ENCODE peak calls at places on chromosomes 2 and 18, in nine cellular contexts. One of them, this sample, is unnamed.

GRCh38 chr2:174059178-174059874 is 94.2 kb upstream of the SP3 start:
- DNase-seq in prostate gland: no peak
- DNase-seq in psoas muscle: no peak
- DNase-seq in HCT116: no peak
- DNase-seq in pancreas: no peak
- DNase-seq in fibroblast of lung: peak; percentile 77
- DNase-seq in tibial artery: no peak
- DNase-seq in IMR-90: peak; percentile 93
- DNase-seq in right lobe of liver: no peak
- DNase-seq in this sample: no peak

GRCh38 chr2:26740890-26741302 is 23.2 kb upstream of the SLC35F6 start:
- DNase-seq in fibroblast of lung: no peak
- DNase-seq in psoas muscle: no peak
- DNase-seq in HCT116: no peak
- DNase-seq in tibial artery: no peak
- DNase-seq in IMR-90: peak; percentile 22
- DNase-seq in prostate gland: peak; percentile 41
- DNase-seq in right lobe of liver: no peak
- DNase-seq in pancreas: no peak
- DNase-seq in this sample: no peak

GRCh38 chr18:54392621-54393023 is 34.9 kb downstream of the C18orf54 start:
- DNase-seq in pancreas: no peak
- DNase-seq in fibroblast of lung: peak; percentile 54
- DNase-seq in right lobe of liver: no peak
- DNase-seq in tibial artery: no peak
- DNase-seq in IMR-90: peak; percentile 63
- DNase-seq in prostate gland: no peak
- DNase-seq in psoas muscle: no peak
- DNase-seq in HCT116: peak; percentile 68
- DNase-seq in this sample: no peak

GRCh38 chr2:141482697-141483096 is 648.1 kb downstream of the LRP1B start:
- DNase-seq in tibial artery: no peak
- DNase-seq in HCT116: no peak
- DNase-seq in prostate gland: no peak
- DNase-seq in right lobe of liver: no peak
- DNase-seq in pancreas: no peak
- DNase-seq in fibroblast of lung: no peak
- DNase-seq in IMR-90: no peak
- DNase-seq in psoas muscle: no peak
- DNase-seq in this sample: no peak

GRCh38 chr2:133077259-133077822 is 407.3 kb upstream of the LYPD1 start:
- DNase-seq in psoas muscle: no peak
- DNase-seq in IMR-90: peak; percentile 58
- DNase-seq in tibial artery: no peak
- DNase-seq in fibroblast of lung: no peak
- DNase-seq in pancreas: no peak
- DNase-seq in prostate gland: no peak
- DNase-seq in right lobe of liver: no peak
- DNase-seq in HCT116: no peak
- DNase-seq in this sample: no peak

GRCh38 chr2:234963785-234964615 is 12.2 kb downstream of the SH3BP4 start:
- DNase-seq in HCT116: peak; percentile 38
- DNase-seq in pancreas: no peak
- DNase-seq in fibroblast of lung: peak; percentile 97
- DNase-seq in prostate gland: peak; percentile 80
- DNase-seq in tibial artery: peak; percentile 62
- DNase-seq in right lobe of liver: no peak
- DNase-seq in psoas muscle: peak; percentile 54
- DNase-seq in IMR-90: peak; percentile 74
- DNase-seq in this sample: no peak

GRCh38 chr18:21110667-21111350 is 804 bp downstream of the ROCK1 start:
- DNase-seq in IMR-90: peak; percentile 46
- DNase-seq in right lobe of liver: peak; percentile 75
- DNase-seq in tibial artery: peak; percentile 69
- DNase-seq in pancreas: peak; percentile 49
- DNase-seq in prostate gland: peak; percentile 31
- DNase-seq in psoas muscle: peak; percentile 30
- DNase-seq in HCT116: no peak
- DNase-seq in fibroblast of lung: peak; percentile 54
- DNase-seq in this sample: no peak

GRCh38 chr18:31280502-31280901 is 37.5 kb upstream of the DSG1 start:
- DNase-seq in right lobe of liver: no peak
- DNase-seq in pancreas: no peak
- DNase-seq in tibial artery: no peak
- DNase-seq in HCT116: no peak
- DNase-seq in fibroblast of lung: no peak
- DNase-seq in IMR-90: no peak
- DNase-seq in prostate gland: no peak
- DNase-seq in psoas muscle: no peak
- DNase-seq in this sample: no peak

GRCh38 chr2:28658369-28658768 is 93.3 kb upstream of the PPP1CB start:
- DNase-seq in fibroblast of lung: peak; percentile 82
- DNase-seq in prostate gland: no peak
- DNase-seq in HCT116: no peak
- DNase-seq in IMR-90: peak; percentile 86
- DNase-seq in pancreas: no peak
- DNase-seq in tibial artery: no peak
- DNase-seq in right lobe of liver: no peak
- DNase-seq in psoas muscle: no peak
- DNase-seq in this sample: no peak

GRCh38 chr2:88517759-88518201 is 65.3 kb upstream of the FOXI3 start:
- DNase-seq in HCT116: no peak
- DNase-seq in psoas muscle: no peak
- DNase-seq in right lobe of liver: no peak
- DNase-seq in pancreas: no peak
- DNase-seq in fibroblast of lung: no peak
- DNase-seq in tibial artery: no peak
- DNase-seq in IMR-90: no peak
- DNase-seq in prostate gland: no peak
- DNase-seq in this sample: no peak

GRCh38 chr2:241217320-241218031 is 29.0 kb downstream of the ANO7 start:
- DNase-seq in tibial artery: peak; percentile 79
- DNase-seq in prostate gland: peak; percentile 67
- DNase-seq in pancreas: peak; percentile 64
- DNase-seq in psoas muscle: peak; percentile 74
- DNase-seq in HCT116: no peak
- DNase-seq in right lobe of liver: peak; percentile 83
- DNase-seq in fibroblast of lung: peak; percentile 79
- DNase-seq in IMR-90: peak; percentile 72
- DNase-seq in this sample: peak; percentile 53

GRCh38 chr2:72613931-72614330 is 211.9 kb downstream of the EXOC6B start:
- DNase-seq in fibroblast of lung: no peak
- DNase-seq in IMR-90: no peak
- DNase-seq in HCT116: no peak
- DNase-seq in tibial artery: no peak
- DNase-seq in right lobe of liver: no peak
- DNase-seq in pancreas: no peak
- DNase-seq in psoas muscle: no peak
- DNase-seq in prostate gland: no peak
- DNase-seq in this sample: no peak
- TF ChIP-seq CTCF in fibroblast of lung: no peak
- TF ChIP-seq CTCF in IMR-90: no peak
- TF ChIP-seq CTCF in HCT116: no peak
- TF ChIP-seq CTCF in tibial artery: no peak
- TF ChIP-seq CTCF in right lobe of liver: no peak
- TF ChIP-seq CTCF in pancreas: no peak
- TF ChIP-seq CTCF in psoas muscle: no peak
- TF ChIP-seq CTCF in prostate gland: no peak
- TF ChIP-seq CTCF in this sample: no peak

DNA sequence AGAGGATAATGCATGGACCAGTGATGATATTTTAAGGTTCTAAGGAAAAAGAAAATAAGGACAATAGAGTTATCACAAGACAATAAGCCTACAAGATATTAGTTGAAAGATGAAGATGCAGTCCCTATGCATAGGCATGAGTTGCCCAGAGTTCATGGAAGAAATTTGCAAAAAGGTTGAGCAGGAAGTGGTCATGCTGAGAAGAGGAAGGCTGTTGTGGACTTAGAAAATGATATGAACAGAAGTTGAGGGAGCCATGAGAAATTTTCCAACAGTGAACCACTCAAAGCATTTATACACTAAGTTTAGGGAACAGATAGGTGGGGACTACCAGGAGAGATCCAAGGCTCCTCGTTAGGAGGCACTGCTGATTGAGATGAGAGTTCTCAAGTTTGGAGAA is 3.5 kb downstream of the OSBPL6 start:
- DNase-seq in IMR-90: no peak
- DNase-seq in right lobe of liver: no peak
- DNase-seq in psoas muscle: no peak
- DNase-seq in fibroblast of lung: no peak
- DNase-seq in pancreas: no peak
- DNase-seq in tibial artery: no peak
- DNase-seq in prostate gland: no peak
- DNase-seq in HCT116: no peak
- DNase-seq in this sample: no peak
- H3K27me3 ChIP-seq in IMR-90: no peaks in the 10 kb centered on the region
- H3K27me3 ChIP-seq in right lobe of liver: no peaks in the 10 kb centered on the region
- H3K27me3 ChIP-seq in psoas muscle: no peaks in the 10 kb centered on the region
- H3K27me3 ChIP-seq in fibroblast of lung: no peaks in the 10 kb centered on the region
- H3K27me3 ChIP-seq in pancreas: no peaks in the 10 kb centered on the region
- H3K27me3 ChIP-seq in tibial artery: no peaks in the 10 kb centered on the region
- H3K27me3 ChIP-seq in prostate gland: no peaks in the 10 kb centered on the region
- H3K27me3 ChIP-seq in HCT116: no peaks in the 10 kb centered on the region
- H3K27me3 ChIP-seq in this sample: no peaks in the 10 kb centered on the region

GRCh38 chr2:65130440-65131175 is 702 bp upstream of the RAB1A start:
- DNase-seq in fibroblast of lung: no peak
- DNase-seq in prostate gland: peak; percentile 9
- DNase-seq in right lobe of liver: no peak
- DNase-seq in pancreas: no peak
- DNase-seq in tibial artery: no peak
- DNase-seq in IMR-90: no peak
- DNase-seq in HCT116: no peak
- DNase-seq in psoas muscle: no peak
- DNase-seq in this sample: no peak
- TF ChIP-seq CTCF in fibroblast of lung: no peak
- TF ChIP-seq CTCF in prostate gland: no peak
- TF ChIP-seq CTCF in right lobe of liver: no peak
- TF ChIP-seq CTCF in pancreas: no peak
- TF ChIP-seq CTCF in tibial artery: no peak
- TF ChIP-seq CTCF in IMR-90: no peak
- TF ChIP-seq CTCF in HCT116: no peak
- TF ChIP-seq CTCF in psoas muscle: no peak
- TF ChIP-seq CTCF in this sample: peak; percentile 9

DNA sequence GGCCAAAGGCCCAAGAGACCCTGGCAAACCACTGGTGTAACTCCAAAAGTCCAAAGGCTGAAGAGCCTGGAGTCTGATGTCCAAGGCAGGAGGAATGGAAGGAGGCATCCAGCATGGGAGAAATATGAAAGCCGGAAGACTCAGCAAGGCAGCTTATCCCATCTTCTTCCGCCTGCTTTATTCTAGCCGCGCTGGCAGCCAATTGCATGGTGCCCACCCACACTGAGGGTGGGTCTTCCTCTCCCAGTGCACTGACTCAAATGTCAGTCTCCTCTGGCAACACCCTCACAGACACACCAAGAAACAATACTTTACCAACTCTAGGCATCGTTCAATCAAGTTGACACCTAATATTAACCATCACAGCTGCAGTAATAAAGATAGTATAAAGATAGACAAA is 34.1 kb downstream of the MAPK4 start:
- DNase-seq in tibial artery: no peak
- DNase-seq in prostate gland: no peak
- DNase-seq in fibroblast of lung: no peak
- DNase-seq in right lobe of liver: no peak
- DNase-seq in HCT116: no peak
- DNase-seq in psoas muscle: no peak
- DNase-seq in pancreas: no peak
- DNase-seq in IMR-90: no peak
- DNase-seq in this sample: no peak
- H3K27me3 ChIP-seq in tibial artery: no peaks in the 10 kb centered on the region
- H3K27me3 ChIP-seq in prostate gland: no peaks in the 10 kb centered on the region
- H3K27me3 ChIP-seq in fibroblast of lung: no peaks in the 10 kb centered on the region
- H3K27me3 ChIP-seq in right lobe of liver: no peaks in the 10 kb centered on the region
- H3K27me3 ChIP-seq in HCT116: peaks cover 17% of the 10 kb centered on the region
- H3K27me3 ChIP-seq in psoas muscle: no peaks in the 10 kb centered on the region
- H3K27me3 ChIP-seq in pancreas: no peaks in the 10 kb centered on the region
- H3K27me3 ChIP-seq in IMR-90: no peaks in the 10 kb centered on the region
- H3K27me3 ChIP-seq in this sample: no peaks in the 10 kb centered on the region

DNA sequence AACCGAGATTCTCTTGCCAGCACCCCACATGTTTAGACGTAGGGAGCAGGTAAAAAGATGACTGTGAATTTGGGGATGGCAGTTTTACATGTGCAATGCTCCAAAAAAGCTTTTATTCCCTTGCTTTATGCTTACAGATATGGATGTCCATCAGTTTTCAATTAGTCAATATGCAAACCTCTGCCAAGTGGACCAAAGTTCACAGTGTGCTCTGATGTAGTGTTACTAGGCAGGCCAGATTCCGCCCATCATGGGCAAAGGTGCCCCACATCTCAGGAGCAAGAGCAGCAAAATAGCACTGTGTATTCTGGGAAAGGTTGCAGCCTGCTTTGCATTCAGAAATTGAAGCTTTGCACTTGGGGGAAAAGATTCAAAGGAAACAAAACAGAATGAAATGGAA is 329.7 kb upstream of the ZEB2 start:
- DNase-seq in pancreas: no peak
- DNase-seq in fibroblast of lung: no peak
- DNase-seq in prostate gland: no peak
- DNase-seq in HCT116: no peak
- DNase-seq in psoas muscle: no peak
- DNase-seq in tibial artery: no peak
- DNase-seq in right lobe of liver: no peak
- DNase-seq in IMR-90: no peak
- DNase-seq in this sample: no peak
- TF ChIP-seq CTCF in pancreas: no peak
- TF ChIP-seq CTCF in fibroblast of lung: no peak
- TF ChIP-seq CTCF in prostate gland: no peak
- TF ChIP-seq CTCF in HCT116: no peak
- TF ChIP-seq CTCF in psoas muscle: no peak
- TF ChIP-seq CTCF in tibial artery: no peak
- TF ChIP-seq CTCF in right lobe of liver: no peak
- TF ChIP-seq CTCF in IMR-90: no peak
- TF ChIP-seq CTCF in this sample: no peak

This sample was measured in dorsolateral prefrontal cortex.